ENCODE peak calls at places on chromosomes 6 and 20, in six cellular contexts. P is A549, C is SK-N-SH, U is heart right ventricle, Z is psoas muscle, L is ovary. V is an unnamed sample.

GRCh38 chr6:168192901-168193815 is 114.1 kb upstream of the FRMD1 start:
- DNase-seq in P (no peak), C (peak; percentile 27), U (no peak), Z (no peak), L (no peak), V (no peak)

GRCh38 chr6:36752886-36753506 is 55.4 kb downstream of the RAB44 start:
- DNase-seq in P (no peak), C (no peak), U (no peak), Z (peak; percentile 75), L (no peak), V (no peak)

GRCh38 chr20:63114006-63114692 is 101.8 kb downstream of the YTHDF1 start:
- DNase-seq in P (no peak), C (no peak), U (no peak), Z (peak; percentile 23), L (no peak), V (no peak)

GRCh38 chr6:35735452-35735851 is 1.4 kb upstream of the ARMC12 start:
- DNase-seq in P (no peak), C (no peak), U (no peak), Z (no peak), L (no peak), V (no peak)

GRCh38 chr6:4316867-4317400 is 181.6 kb upstream of the ECI2 start:
- DNase-seq in P (no peak), C (no peak), U (peak; percentile 77), Z (peak; percentile 67), L (no peak), V (peak; percentile 79)

GRCh38 chr6:144036064-144036873 is 28.2 kb upstream of the PLAGL1 start:
- DNase-seq in P (no peak), C (no peak), U (no peak), Z (no peak), L (no peak), V (peak; percentile 12)

GRCh38 chr6:163646133-163646532 is 231.6 kb downstream of the QKI start:
- DNase-seq in P (no peak), C (no peak), U (no peak), Z (no peak), L (no peak), V (no peak)

GRCh38 chr20:49469060-49469459 is 13.4 kb downstream of the KCNB1 start:
- DNase-seq in P (no peak), C (no peak), U (no peak), Z (no peak), L (no peak), V (no peak)

GRCh38 chr6:210778-211177 is 81.5 kb upstream of the DUSP22 start:
- DNase-seq in P (no peak), C (no peak), U (no peak), Z (no peak), L (no peak), V (no peak)

GRCh38 chr6:98487612-98488011 is 346.8 kb upstream of the POU3F2 start:
- DNase-seq in P (no peak), C (no peak), U (no peak), Z (no peak), L (no peak), V (no peak)

GRCh38 chr6:127022297-127022696 is 96.2 kb upstream of the RSPO3 start:
- DNase-seq in P (no peak), C (peak; percentile 37), U (no peak), Z (no peak), L (no peak), V (peak; percentile 31)

GRCh38 chr6:328924-329323 is 36.6 kb downstream of the DUSP22 start:
- DNase-seq in P (no peak), C (no peak), U (no peak), Z (no peak), L (no peak), V (no peak)

GRCh38 chr20:38692436-38693411 is 31.6 kb upstream of the SLC32A1 start:
- DNase-seq in P (no peak), C (peak; percentile 73), U (peak; percentile 63), Z (no peak), L (peak; percentile 40), V (peak; percentile 92)

GRCh38 chr6:26473758-26474438 is 16.1 kb downstream of the BTN2A1 start:
- DNase-seq in P (peak; percentile 65), C (peak; percentile 75), U (peak; percentile 87), Z (peak; percentile 73), L (peak; percentile 64), V (peak; percentile 97)
- H3K4me1 ChIP-seq in P (peaks cover 24% of the 10 kb centered on the region), C (peaks cover 15% of the 10 kb centered on the region), U (peaks cover 27% of the 10 kb centered on the region), Z (no peaks in the 10 kb centered on the region), L (peaks cover 2% of the 10 kb centered on the region), V (peaks cover 8% of the 10 kb centered on the region)

DNA sequence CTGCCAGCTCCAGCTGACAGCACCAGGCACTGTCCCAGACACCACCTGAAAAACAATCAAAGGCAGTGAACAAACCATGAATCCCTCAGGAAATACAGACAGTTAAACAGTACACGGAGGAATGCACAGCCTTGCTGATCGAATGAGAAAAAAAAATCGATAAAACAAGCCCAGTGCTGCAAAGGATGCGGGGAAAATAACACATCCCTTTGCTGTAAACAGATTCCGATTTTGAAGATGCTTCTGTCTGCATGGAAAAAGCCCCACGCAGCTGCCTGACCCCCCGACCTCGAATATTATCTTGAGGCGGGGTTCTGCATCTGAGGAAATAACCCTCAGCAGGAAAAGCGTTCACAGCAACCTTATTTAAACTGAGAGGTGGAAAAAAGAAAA is 43.9 kb downstream of the RBM38 start:
- DNase-seq in P (no peak), C (no peak), U (no peak), Z (no peak), L (no peak), V (no peak)
- H3K27ac ChIP-seq in P (no peak overlapping the region), C (no peak overlapping the region), U (no peak overlapping the region), Z (peak overlapping the region; percentile 85), L (no peak overlapping the region), V (peak overlapping the region; percentile 53)

GRCh38 chr6:155444952-155445903 is 10.4 kb downstream of the NOX3 start:
- DNase-seq in P (no peak), C (no peak), U (no peak), Z (no peak), L (no peak), V (no peak)
- H3K4me1 ChIP-seq in P (no peaks in the 10 kb centered on the region), C (peaks cover 12% of the 10 kb centered on the region), U (peaks cover 14% of the 10 kb centered on the region), Z (no peaks in the 10 kb centered on the region), L (peaks cover 6% of the 10 kb centered on the region), V (peaks cover 10% of the 10 kb centered on the region)

GRCh38 chr6:147621280-147621679 is 112.8 kb downstream of the SAMD5 start:
- DNase-seq in P (no peak), C (no peak), U (no peak), Z (no peak), L (no peak), V (no peak)
- H3K27ac ChIP-seq in P (no peak overlapping the region), C (no peak overlapping the region), U (no peak overlapping the region), Z (no peak overlapping the region), L (no peak overlapping the region), V (no peak overlapping the region)

V was measured in cardiac muscle cell.